ENCODE peak calls at places on chromosome 13, in five cellular contexts. K, E, V, M and U are unnamed samples.

GRCh38 chr13:80669112-80669511 is 328.2 kb upstream of the SPRY2 start:
- DNase-seq in K (no peak), M (no peak), V (no peak), E (no peak), U (no peak)

GRCh38 chr13:52749446-52749845 is 9.8 kb upstream of the CNMD start:
- DNase-seq in V (no peak), E (no peak), M (no peak), K (no peak), U (no peak)

GRCh38 chr13:71998223-71998622 is 131.2 kb upstream of the DACH1 start:
- DNase-seq in V (no peak), M (no peak), E (no peak), K (no peak), U (no peak)

GRCh38 chr13:106530209-106530906 is 5.1 kb downstream of the EFNB2 start:
- DNase-seq in M (no peak), K (no peak), E (no peak), V (no peak), U (no peak)

GRCh38 chr13:31067416-31068118 is 94.1 kb downstream of the HSPH1 start:
- DNase-seq in V (no peak), M (peak), K (peak), E (no peak), U (no peak)

GRCh38 chr13:112653821-112654220 is 36.0 kb upstream of the ATP11A start:
- DNase-seq in E (no peak), V (no peak), K (no peak), M (no peak), U (no peak)

GRCh38 chr13:42272115-42272756 is at the start of gene AKAP11:
- DNase-seq in M (peak), E (peak), K (no peak), V (peak), U (peak)

GRCh38 chr13:101838305-101838835 is 385.9 kb downstream of the ITGBL1 start:
- DNase-seq in K (no peak), M (peak), V (no peak), E (no peak), U (no peak)

GRCh38 chr13:35941374-35941773 is 189.8 kb downstream of the DCLK1 start:
- DNase-seq in M (no peak), V (no peak), K (no peak), E (no peak), U (no peak)

GRCh38 chr13:20815469-20815868 is 41.7 kb upstream of the EEF1AKMT1 start:
- DNase-seq in M (peak), E (no peak), K (no peak), V (no peak), U (no peak)

GRCh38 chr13:36736119-36736726 is 62.4 kb downstream of the SERTM1 start:
- DNase-seq in M (peak), K (peak), V (peak), E (peak), U (no peak)

GRCh38 chr13:55361141-55361540 is 1779.6 kb upstream of the PRR20A start:
- DNase-seq in K (no peak), M (no peak), E (no peak), V (no peak), U (no peak)

GRCh38 chr13:68982961-68983619 is 1124.5 kb upstream of the ATXN8OS start:
- DNase-seq in M (no peak), E (no peak), V (no peak), K (no peak), U (no peak)

GRCh38 chr13:113906566-113906965 is 42.7 kb upstream of the GAS6 start:
- DNase-seq in K (peak), V (no peak), E (peak), M (no peak), U (peak)

GRCh38 chr13:76822691-76823267 is 63.4 kb downstream of the KCTD12 start:
- DNase-seq in V (no peak), K (no peak), E (no peak), M (peak), U (no peak)

GRCh38 chr13:106145997-106146864 is 389.2 kb downstream of the EFNB2 start:
- DNase-seq in V (peak), M (no peak), K (no peak), E (no peak), U (no peak)

GRCh38 chr13:36685912-36686311 is 12.1 kb downstream of the SERTM1 start:
- DNase-seq in K (no peak), E (no peak), M (peak), V (no peak), U (no peak)

GRCh38 chr13:103539265-103539664 is 473.0 kb upstream of the SLC10A2 start:
- DNase-seq in E (no peak), M (no peak), V (no peak), K (no peak), U (no peak)

GRCh38 chr13:59700281-59700680 is 463.4 kb downstream of the DIAPH3 start:
- DNase-seq in V (no peak), K (no peak), M (peak), E (no peak), U (no peak)

GRCh38 chr13:74751739-74752138 is 617.5 kb upstream of the KLF12 start:
- DNase-seq in E (no peak), M (no peak), V (no peak), K (no peak), U (no peak)

GRCh38 chr13:114142137-114142550 is 9.7 kb upstream of the RASA3 start:
- DNase-seq in K (no peak), E (no peak), V (no peak), M (no peak), U (no peak)

GRCh38 chr13:70736622-70737317 is 628.5 kb upstream of the KLHL1 start:
- DNase-seq in V (no peak), M (no peak), E (no peak), K (no peak), U (no peak)

GRCh38 chr13:113291997-113292862 is 4.8 kb upstream of the LAMP1 start:
- DNase-seq in M (peak), E (no peak), V (no peak), K (peak), U (peak)

GRCh38 chr13:84393981-84394625 is 511.8 kb upstream of the SLITRK1 start:
- DNase-seq in E (no peak), V (no peak), M (no peak), K (no peak), U (no peak)

GRCh38 chr13:67069117-67069767 is 160.9 kb downstream of the PCDH9 start:
- DNase-seq in K (no peak), V (no peak), M (no peak), E (no peak), U (no peak)

GRCh38 chr13:102779426-102780159 is 6.0 kb upstream of the TEX30 start:
- DNase-seq in M (no peak), K (no peak), E (no peak), V (no peak), U (no peak)

GRCh38 chr13:113584870-113585671 is 518 bp downstream of the TFDP1 start:
- DNase-seq in K (peak), E (peak), M (peak), V (peak), U (peak)

GRCh38 chr13:31322025-31322424 is 122.2 kb downstream of the B3GLCT start:
- DNase-seq in M (peak), K (peak), V (no peak), E (no peak), U (peak)

GRCh38 chr13:101453784-101454201 is 1.3 kb downstream of the ITGBL1 start:
- DNase-seq in E (peak), K (no peak), M (no peak), V (no peak), U (no peak)

GRCh38 chr13:101919541-101920306 is 467.2 kb downstream of the ITGBL1 start:
- DNase-seq in M (peak), V (no peak), E (no peak), K (no peak), U (no peak)

GRCh38 chr13:42883771-42884170 is 102.4 kb downstream of the FAM216B start:
- DNase-seq in M (peak), V (no peak), E (no peak), K (no peak), U (no peak)

GRCh38 chr13:47990920-47991466 is 10.1 kb downstream of the SUCLA2 start:
- DNase-seq in K (no peak), E (no peak), V (no peak), M (no peak), U (no peak)

GRCh38 chr13:41222259-41222852 is 28.0 kb upstream of the KBTBD7 start:
- DNase-seq in K (peak), V (peak), M (peak), E (peak), U (no peak)

GRCh38 chr13:46894534-46894906 is 2.3 kb downstream of the HTR2A start:
- DNase-seq in E (no peak), V (no peak), K (no peak), M (no peak), U (no peak)

GRCh38 chr13:52006491-52007245 is 4.6 kb downstream of the ATP7B start:
- DNase-seq in V (no peak), M (no peak), E (no peak), K (no peak), U (no peak)

DNA sequence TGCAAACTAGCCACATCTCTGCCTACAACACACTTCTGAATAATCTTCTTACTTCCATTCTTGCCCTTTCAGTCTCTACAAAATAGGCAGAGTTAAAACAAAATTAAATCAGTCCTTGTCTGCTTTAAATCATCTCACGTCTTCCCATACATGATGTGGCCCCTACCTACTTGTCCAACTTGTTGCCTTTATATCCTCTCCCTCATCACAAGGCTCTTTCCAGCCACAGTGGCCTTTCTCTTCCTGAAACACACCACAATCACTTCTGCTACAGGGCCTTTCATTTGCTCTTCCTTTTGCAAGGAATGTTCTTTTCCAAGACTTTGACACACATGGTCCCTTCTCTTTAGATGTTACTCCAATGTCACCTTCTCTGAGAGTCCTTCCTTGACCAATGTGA is 1.7 kb downstream of the RBM26 start:
- DNase-seq in K (no peak), V (no peak), M (no peak), E (no peak), U (no peak)
- H3K4me3 ChIP-seq in K (peak), V (peak), M (peak), E (peak), U (peak)

DNA sequence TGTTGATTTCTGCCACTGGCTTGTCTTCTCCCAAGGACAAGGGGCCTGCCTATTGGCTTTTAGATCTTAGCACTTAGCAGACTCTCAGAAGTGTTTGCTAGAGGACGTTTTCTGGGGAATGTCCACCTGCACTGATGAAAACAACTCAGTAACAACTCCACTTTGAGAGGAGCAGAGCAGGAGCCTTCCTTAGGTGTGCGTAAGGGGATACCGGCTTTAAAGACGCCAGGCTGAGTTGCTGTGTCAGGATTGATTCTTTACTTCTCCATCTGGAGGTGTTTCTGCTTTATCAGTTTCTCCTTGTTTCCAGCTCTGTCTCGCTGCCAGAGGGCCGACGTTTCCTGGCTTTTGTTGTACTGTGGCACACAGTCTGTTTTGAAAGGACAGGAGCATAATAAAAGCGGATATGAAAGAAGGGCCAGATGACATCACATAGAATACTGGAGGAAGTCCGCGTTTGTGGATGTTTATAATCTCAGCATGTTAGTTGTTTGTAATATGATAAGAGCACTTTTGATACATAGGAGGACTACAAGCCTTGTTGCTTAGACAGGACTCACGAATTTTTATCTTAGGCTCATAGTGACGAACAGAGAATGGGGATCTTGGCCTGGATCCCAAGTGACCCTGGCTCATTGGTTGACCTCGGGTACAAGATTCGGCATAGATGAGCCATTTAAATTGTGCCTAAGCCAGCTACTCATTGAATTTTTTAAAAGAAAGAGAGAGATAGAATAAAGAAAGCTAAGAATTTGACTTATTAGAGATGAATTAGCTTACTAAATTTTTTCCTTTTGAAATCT is 34.6 kb downstream of the COL4A2 start:
- DNase-seq in M (peak), E (no peak), V (no peak), K (peak), U (peak)
- H3K4me3 ChIP-seq in M (no peak), E (no peak), V (no peak), K (no peak), U (no peak)

DNA sequence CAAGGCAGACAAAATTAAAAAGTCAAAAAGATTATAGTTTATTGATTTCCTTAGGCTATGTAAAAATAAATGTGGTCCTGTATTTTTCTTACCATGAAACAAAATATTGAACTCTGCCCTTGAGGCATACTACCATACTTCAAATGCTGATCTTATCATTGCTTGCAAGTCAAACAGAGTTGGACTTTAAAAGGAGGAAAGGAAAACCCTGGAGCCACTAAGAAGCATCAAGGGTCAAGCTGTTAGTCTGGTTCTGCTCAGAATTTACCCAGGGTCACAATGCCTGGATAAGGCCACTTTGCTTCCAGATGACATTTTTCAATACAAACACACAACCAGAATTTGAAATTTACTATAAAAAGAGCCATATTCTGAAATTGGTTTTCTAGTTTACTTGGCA is 2.2 kb upstream of the FREM2 start:
- DNase-seq in M (no peak), E (no peak), K (no peak), V (no peak), U (no peak)
- H3K4me3 ChIP-seq in M (no peak), E (no peak), K (no peak), V (no peak), U (no peak)

GRCh38 chr13:28355822-28356371 is 139.0 kb downstream of the FLT1 start:
- DNase-seq in V (no peak), M (peak), E (no peak), K (no peak), U (no peak)
- H3K4me3 ChIP-seq in V (no peak), M (no peak), E (no peak), K (no peak), U (no peak)

GRCh38 chr13:99983401-99984133 is 2.0 kb downstream of the ZIC2 start:
- DNase-seq in V (no peak), K (no peak), E (no peak), M (no peak), U (no peak)
- H3K4me3 ChIP-seq in V (no peak), K (no peak), E (no peak), M (no peak), U (no peak)

DNA sequence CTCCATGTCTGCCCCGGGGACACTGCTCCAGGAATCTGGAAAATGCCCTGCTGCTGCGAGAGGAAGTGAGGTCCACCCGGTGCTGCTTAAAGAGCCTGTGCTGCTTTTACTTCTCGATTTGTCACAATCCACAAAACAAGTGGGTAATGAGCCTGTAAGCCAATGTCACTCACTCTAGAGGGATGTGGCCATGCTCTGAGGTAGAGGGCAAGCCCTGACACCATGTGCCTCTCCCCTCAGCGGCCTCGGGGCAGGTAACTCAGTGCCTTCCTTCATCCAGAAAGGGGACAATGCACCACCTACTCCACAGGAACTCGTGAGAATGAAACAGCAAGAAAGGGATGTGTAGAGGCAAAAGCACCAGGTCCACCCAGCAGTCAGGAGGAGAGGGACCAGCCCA is 106.2 kb downstream of the TUBA3C start:
- DNase-seq in E (no peak), M (no peak), V (no peak), K (no peak), U (peak)
- H3K4me3 ChIP-seq in E (no peak), M (no peak), V (no peak), K (no peak), U (no peak)

GRCh38 chr13:89880201-89880600 is 1467.3 kb upstream of the MIR17HG start:
- DNase-seq in E (no peak), V (no peak), M (no peak), K (no peak), U (no peak)

GRCh38 chr13:89878904-89879303 is 1468.6 kb upstream of the MIR17HG start:
- DNase-seq in M (no peak), E (no peak), K (no peak), V (no peak), U (no peak)

GRCh38 chr13:89883893-89884448 is 1463.5 kb upstream of the MIR17HG start:
- DNase-seq in K (no peak), M (no peak), V (no peak), E (no peak), U (no peak)
- H3K4me3 ChIP-seq in K (no peak), M (no peak), V (no peak), E (no peak), U (no peak)

GRCh38 chr13:23979361-23980159 is 82.3 kb upstream of the C1QTNF9B start:
- DNase-seq in V (peak), E (peak), M (peak), K (peak), U (peak)
- H3K4me3 ChIP-seq in V (peak), E (peak), M (peak), K (peak), U (peak)